ENCODE peak calls at places on chromosomes 12 and 14, in eight cellular contexts. One of them, this sample, is unnamed.

GRCh38 chr12:7935773-7936581 is at the start of gene SLC2A3:
- DNase-seq in DMS153: peak
- DNase-seq in mesenteric fat pad: peak
- DNase-seq in WTC11: peak
- DNase-seq in activated T-helper 9 cell treated with anti-CD3 and anti-CD28 coated beads, Interleukin-2, amount 50 U/mL, for 16 hours: peak
- DNase-seq in T-helper 2 cell: peak
- DNase-seq in amniotic stem cell: peak
- DNase-seq in putamen: peak
- DNase-seq in this sample: peak

GRCh38 chr12:109156586-109156985 is 40.2 kb downstream of the ACACB start:
- DNase-seq in amniotic stem cell: no peak
- DNase-seq in activated T-helper 9 cell treated with anti-CD3 and anti-CD28 coated beads, Interleukin-2, amount 50 U/mL, for 16 hours: no peak
- DNase-seq in T-helper 2 cell: no peak
- DNase-seq in mesenteric fat pad: no peak
- DNase-seq in DMS153: no peak
- DNase-seq in putamen: no peak
- DNase-seq in WTC11: no peak
- DNase-seq in this sample: no peak

GRCh38 chr14:52798826-52799225 is 7.4 kb upstream of the GNPNAT1 start:
- DNase-seq in WTC11: no peak
- DNase-seq in DMS153: no peak
- DNase-seq in T-helper 2 cell: no peak
- DNase-seq in amniotic stem cell: no peak
- DNase-seq in mesenteric fat pad: no peak
- DNase-seq in activated T-helper 9 cell treated with anti-CD3 and anti-CD28 coated beads, Interleukin-2, amount 50 U/mL, for 16 hours: no peak
- DNase-seq in putamen: no peak
- DNase-seq in this sample: no peak

GRCh38 chr14:59511916-59512530 is 27.7 kb downstream of the JKAMP start:
- DNase-seq in putamen: no peak
- DNase-seq in mesenteric fat pad: no peak
- DNase-seq in DMS153: no peak
- DNase-seq in activated T-helper 9 cell treated with anti-CD3 and anti-CD28 coated beads, Interleukin-2, amount 50 U/mL, for 16 hours: no peak
- DNase-seq in T-helper 2 cell: no peak
- DNase-seq in amniotic stem cell: no peak
- DNase-seq in WTC11: peak
- DNase-seq in this sample: no peak

GRCh38 chr12:116384629-116385485 is 107.4 kb upstream of the MED13L start:
- DNase-seq in putamen: no peak
- DNase-seq in amniotic stem cell: no peak
- DNase-seq in activated T-helper 9 cell treated with anti-CD3 and anti-CD28 coated beads, Interleukin-2, amount 50 U/mL, for 16 hours: no peak
- DNase-seq in DMS153: peak
- DNase-seq in WTC11: peak
- DNase-seq in T-helper 2 cell: no peak
- DNase-seq in mesenteric fat pad: no peak
- DNase-seq in this sample: no peak

GRCh38 chr14:71383510-71383909 is 476.3 kb downstream of the PCNX1 start:
- DNase-seq in amniotic stem cell: no peak
- DNase-seq in T-helper 2 cell: no peak
- DNase-seq in putamen: no peak
- DNase-seq in activated T-helper 9 cell treated with anti-CD3 and anti-CD28 coated beads, Interleukin-2, amount 50 U/mL, for 16 hours: no peak
- DNase-seq in WTC11: no peak
- DNase-seq in mesenteric fat pad: no peak
- DNase-seq in DMS153: no peak
- DNase-seq in this sample: no peak

GRCh38 chr14:92203116-92203515 is 81.3 kb downstream of the CPSF2 start:
- DNase-seq in putamen: no peak
- DNase-seq in amniotic stem cell: no peak
- DNase-seq in T-helper 2 cell: no peak
- DNase-seq in WTC11: no peak
- DNase-seq in DMS153: no peak
- DNase-seq in mesenteric fat pad: no peak
- DNase-seq in activated T-helper 9 cell treated with anti-CD3 and anti-CD28 coated beads, Interleukin-2, amount 50 U/mL, for 16 hours: no peak
- DNase-seq in this sample: no peak

GRCh38 chr14:75825147-75825592 is 156.6 kb downstream of the TGFB3 start:
- DNase-seq in activated T-helper 9 cell treated with anti-CD3 and anti-CD28 coated beads, Interleukin-2, amount 50 U/mL, for 16 hours: no peak
- DNase-seq in amniotic stem cell: no peak
- DNase-seq in mesenteric fat pad: no peak
- DNase-seq in WTC11: no peak
- DNase-seq in T-helper 2 cell: no peak
- DNase-seq in putamen: no peak
- DNase-seq in DMS153: no peak
- DNase-seq in this sample: no peak

GRCh38 chr12:27667540-27667939 is 28.7 kb upstream of the REP15 start:
- DNase-seq in putamen: no peak
- DNase-seq in mesenteric fat pad: no peak
- DNase-seq in T-helper 2 cell: no peak
- DNase-seq in WTC11: no peak
- DNase-seq in activated T-helper 9 cell treated with anti-CD3 and anti-CD28 coated beads, Interleukin-2, amount 50 U/mL, for 16 hours: no peak
- DNase-seq in amniotic stem cell: no peak
- DNase-seq in DMS153: no peak
- DNase-seq in this sample: peak

GRCh38 chr12:107955966-107956643 is 173.0 kb upstream of the WSCD2 start:
- DNase-seq in WTC11: no peak
- DNase-seq in putamen: no peak
- DNase-seq in T-helper 2 cell: no peak
- DNase-seq in amniotic stem cell: no peak
- DNase-seq in activated T-helper 9 cell treated with anti-CD3 and anti-CD28 coated beads, Interleukin-2, amount 50 U/mL, for 16 hours: no peak
- DNase-seq in DMS153: no peak
- DNase-seq in mesenteric fat pad: no peak
- DNase-seq in this sample: no peak

GRCh38 chr12:125114365-125115141 is 49.3 kb downstream of the AACS start:
- DNase-seq in mesenteric fat pad: no peak
- DNase-seq in T-helper 2 cell: no peak
- DNase-seq in activated T-helper 9 cell treated with anti-CD3 and anti-CD28 coated beads, Interleukin-2, amount 50 U/mL, for 16 hours: no peak
- DNase-seq in amniotic stem cell: no peak
- DNase-seq in WTC11: no peak
- DNase-seq in putamen: no peak
- DNase-seq in DMS153: no peak
- DNase-seq in this sample: no peak

GRCh38 chr12:62977879-62978278 is 42.9 kb upstream of the PPM1H start:
- DNase-seq in WTC11: no peak
- DNase-seq in amniotic stem cell: no peak
- DNase-seq in activated T-helper 9 cell treated with anti-CD3 and anti-CD28 coated beads, Interleukin-2, amount 50 U/mL, for 16 hours: no peak
- DNase-seq in putamen: peak
- DNase-seq in DMS153: no peak
- DNase-seq in mesenteric fat pad: no peak
- DNase-seq in T-helper 2 cell: no peak
- DNase-seq in this sample: no peak

GRCh38 chr12:131720921-131721320 is 10.0 kb downstream of the SFSWAP start:
- DNase-seq in mesenteric fat pad: no peak
- DNase-seq in DMS153: no peak
- DNase-seq in activated T-helper 9 cell treated with anti-CD3 and anti-CD28 coated beads, Interleukin-2, amount 50 U/mL, for 16 hours: no peak
- DNase-seq in putamen: peak
- DNase-seq in WTC11: no peak
- DNase-seq in amniotic stem cell: no peak
- DNase-seq in T-helper 2 cell: no peak
- DNase-seq in this sample: no peak

GRCh38 chr14:63435838-63436237 is 107.3 kb downstream of the PPP2R5E start:
- DNase-seq in T-helper 2 cell: no peak
- DNase-seq in activated T-helper 9 cell treated with anti-CD3 and anti-CD28 coated beads, Interleukin-2, amount 50 U/mL, for 16 hours: no peak
- DNase-seq in WTC11: no peak
- DNase-seq in DMS153: no peak
- DNase-seq in mesenteric fat pad: no peak
- DNase-seq in putamen: peak
- DNase-seq in amniotic stem cell: no peak
- DNase-seq in this sample: peak

GRCh38 chr12:122894173-122895121 is 1.5 kb downstream of the VPS37B start:
- DNase-seq in DMS153: no peak
- DNase-seq in T-helper 2 cell: no peak
- DNase-seq in activated T-helper 9 cell treated with anti-CD3 and anti-CD28 coated beads, Interleukin-2, amount 50 U/mL, for 16 hours: no peak
- DNase-seq in WTC11: no peak
- DNase-seq in mesenteric fat pad: no peak
- DNase-seq in putamen: no peak
- DNase-seq in amniotic stem cell: no peak
- DNase-seq in this sample: no peak

GRCh38 chr12:102960766-102961487 is 3.5 kb downstream of the ASCL1 start:
- DNase-seq in activated T-helper 9 cell treated with anti-CD3 and anti-CD28 coated beads, Interleukin-2, amount 50 U/mL, for 16 hours: no peak
- DNase-seq in putamen: peak
- DNase-seq in DMS153: peak
- DNase-seq in T-helper 2 cell: no peak
- DNase-seq in amniotic stem cell: no peak
- DNase-seq in WTC11: peak
- DNase-seq in mesenteric fat pad: no peak
- DNase-seq in this sample: no peak

GRCh38 chr12:49187184-49187583 is 1.7 kb downstream of the TUBA1A start:
- DNase-seq in activated T-helper 9 cell treated with anti-CD3 and anti-CD28 coated beads, Interleukin-2, amount 50 U/mL, for 16 hours: no peak
- DNase-seq in WTC11: no peak
- DNase-seq in amniotic stem cell: no peak
- DNase-seq in DMS153: peak
- DNase-seq in mesenteric fat pad: peak
- DNase-seq in putamen: peak
- DNase-seq in T-helper 2 cell: no peak
- DNase-seq in this sample: peak

This sample was measured in AG09319.